ENCODE peak calls at places on chromosomes 1 and 21, in eight cellular contexts. G, I, H, V, F, Q, O and Y are unnamed samples.

GRCh38 chr1:239566074-239566473 is 179.7 kb downstream of the CHRM3 start:
- DNase-seq in H (no peak), F (no peak), V (no peak), G (no peak), I (no peak), Q (no peak), O (peak), Y (no peak)

GRCh38 chr1:9996624-9997582 is at the start of gene RBP7:
- DNase-seq in Q (peak), H (no peak), V (no peak), I (peak), F (no peak), O (peak), G (peak), Y (peak)

GRCh38 chr1:115069186-115069585 is 20.1 kb downstream of the TSPAN2 start:
- DNase-seq in G (no peak), I (no peak), F (peak), H (no peak), O (peak), Q (no peak), V (peak), Y (no peak)

GRCh38 chr1:205676597-205676996 is 3.7 kb downstream of the SLC45A3 start:
- DNase-seq in V (no peak), G (no peak), I (no peak), F (no peak), O (no peak), H (no peak), Q (peak), Y (no peak)

GRCh38 chr1:201095581-201096531 is 16.4 kb downstream of the CACNA1S start:
- DNase-seq in I (no peak), O (no peak), Q (no peak), V (no peak), H (no peak), G (no peak), F (no peak), Y (peak)

GRCh38 chr21:35829014-35829525 is 231.3 kb downstream of the SETD4 start:
- DNase-seq in Q (no peak), H (no peak), V (no peak), I (no peak), F (no peak), G (no peak), O (no peak), Y (no peak)

GRCh38 chr1:92117526-92117925 is 37.4 kb downstream of the BTBD8 start:
- DNase-seq in Q (no peak), O (no peak), V (no peak), I (no peak), F (no peak), H (no peak), G (no peak), Y (no peak)

GRCh38 chr1:112704908-112705627 is 1.9 kb downstream of the RHOC start:
- DNase-seq in O (peak), Q (peak), V (peak), F (peak), G (peak), H (peak), I (peak), Y (no peak)

GRCh38 chr1:47997289-47998200 is at the start of gene TRABD2B:
- DNase-seq in O (peak), V (peak), Q (peak), F (peak), H (peak), I (peak), G (peak), Y (peak)

GRCh38 chr1:182189535-182190066 is 128.1 kb upstream of the ZNF648 start:
- DNase-seq in H (no peak), O (no peak), Q (no peak), F (no peak), V (no peak), I (no peak), G (no peak), Y (no peak)

GRCh38 chr1:220119043-220119512 is 25.1 kb downstream of the IARS2 start:
- DNase-seq in F (peak), O (no peak), G (no peak), Q (no peak), I (no peak), H (no peak), V (no peak), Y (no peak)

GRCh38 chr1:21956720-21957552 is 19.8 kb upstream of the HSPG2 start:
- DNase-seq in H (peak), O (no peak), I (peak), V (peak), G (no peak), F (peak), Q (no peak), Y (no peak)

GRCh38 chr21:25421327-25422028 is 185.8 kb downstream of the MRPL39 start:
- DNase-seq in V (peak), O (peak), F (peak), H (peak), G (peak), Q (no peak), I (no peak), Y (peak)

GRCh38 chr21:21200103-21200938 is 202.1 kb downstream of the NCAM2 start:
- DNase-seq in G (no peak), Q (no peak), V (peak), H (no peak), F (peak), I (no peak), O (peak), Y (no peak)

GRCh38 chr1:165056914-165057313 is 299.6 kb downstream of the LMX1A start:
- DNase-seq in H (no peak), O (no peak), I (no peak), V (peak), F (no peak), G (no peak), Q (no peak), Y (no peak)

GRCh38 chr21:17441370-17441769 is 71.5 kb upstream of the CXADR start:
- DNase-seq in G (no peak), H (no peak), I (no peak), V (peak), F (peak), O (no peak), Q (no peak), Y (no peak)

GRCh38 chr21:42258150-42258884 is 39.4 kb downstream of the ABCG1 start:
- DNase-seq in G (peak), H (peak), Q (peak), V (peak), F (peak), I (peak), O (peak), Y (peak)

GRCh38 chr1:19974822-19975416 is 4.5 kb downstream of the PLA2G2A start:
- DNase-seq in O (peak), V (peak), Q (no peak), I (peak), H (no peak), G (peak), F (peak), Y (peak)

GRCh38 chr21:39451332-39452206 is at the start of gene SH3BGR:
- DNase-seq in V (peak), I (peak), H (no peak), F (no peak), G (no peak), Q (no peak), O (no peak), Y (no peak)

GRCh38 chr1:52567943-52568342 is 15.1 kb upstream of the TUT4 start:
- DNase-seq in O (no peak), V (no peak), H (no peak), I (no peak), F (no peak), G (no peak), Q (no peak), Y (no peak)

GRCh38 chr1:32971156-32971555 is 6.5 kb upstream of the RNF19B start:
- DNase-seq in Q (no peak), G (no peak), V (no peak), F (no peak), O (no peak), H (no peak), I (no peak), Y (no peak)

GRCh38 chr1:93629101-93630059 is 52.3 kb downstream of the BCAR3 start:
- DNase-seq in O (peak), I (no peak), H (peak), Q (peak), G (peak), V (peak), F (peak), Y (peak)

GRCh38 chr1:159088050-159088449 is 11.5 kb upstream of the AIM2 start:
- DNase-seq in G (no peak), Q (no peak), H (no peak), F (peak), I (no peak), O (peak), V (peak), Y (no peak)

GRCh38 chr1:6888870-6889269 is 103.6 kb downstream of the CAMTA1 start:
- DNase-seq in Q (no peak), H (no peak), V (no peak), O (no peak), I (no peak), G (no peak), F (no peak), Y (no peak)

GRCh38 chr1:235486321-235486720 is 17.9 kb downstream of the B3GALNT2 start:
- DNase-seq in Q (no peak), F (peak), I (no peak), O (no peak), V (no peak), H (no peak), G (no peak), Y (no peak)